ENCODE peak calls at places on chromosomes 2 and 18, in seven cellular contexts. X, V, I, U, O, P and M are unnamed samples.

GRCh38 chr2:9212661-9213411 is 6.2 kb downstream of the ASAP2 start:
- DNase-seq in X (no peak), V (peak), I (no peak), U (no peak), O (no peak), P (no peak), M (no peak)

GRCh38 chr2:216590780-216591179 is 42.4 kb upstream of the IGFBP2 start:
- DNase-seq in X (peak), V (no peak), I (peak), U (no peak), O (no peak), P (peak), M (no peak)

GRCh38 chr2:118121101-118121500 is 32.8 kb downstream of the INSIG2 start:
- DNase-seq in X (no peak), V (no peak), I (no peak), U (no peak), O (no peak), P (peak), M (no peak)

GRCh38 chr2:219178377-219179175 is 501 bp downstream of the RETREG2 start:
- DNase-seq in X (peak), V (peak), I (peak), U (peak), O (peak), P (no peak), M (peak)

GRCh38 chr2:69628325-69629038 is 15.1 kb downstream of the AAK1 start:
- DNase-seq in X (no peak), V (no peak), I (no peak), U (no peak), O (no peak), P (no peak), M (peak)

GRCh38 chr2:29841386-29842004 is 79.9 kb downstream of the ALK start:
- DNase-seq in X (peak), V (peak), I (peak), U (peak), O (peak), P (peak), M (peak)

GRCh38 chr2:205683179-205683978 is 1.1 kb downstream of the NRP2 start:
- DNase-seq in X (peak), V (no peak), I (peak), U (no peak), O (peak), P (peak), M (no peak)

GRCh38 chr18:28153485-28154065 is 23.4 kb downstream of the CDH2 start:
- DNase-seq in X (no peak), V (no peak), I (no peak), U (no peak), O (no peak), P (peak), M (no peak)

GRCh38 chr2:224103603-224104002 is 64.5 kb upstream of the SERPINE2 start:
- DNase-seq in X (no peak), V (no peak), I (no peak), U (no peak), O (no peak), P (no peak), M (no peak)

GRCh38 chr2:210517169-210517693 is 39.2 kb upstream of the CPS1 start:
- DNase-seq in X (no peak), V (no peak), I (no peak), U (no peak), O (no peak), P (no peak), M (no peak)

GRCh38 chr18:50203801-50204604 is 9.1 kb upstream of the MYO5B start:
- DNase-seq in X (peak), V (peak), I (peak), U (peak), O (no peak), P (peak), M (no peak)

GRCh38 chr18:35241523-35241804 is 630 bp downstream of the ZNF397 start:
- DNase-seq in X (no peak), V (no peak), I (no peak), U (no peak), O (no peak), P (no peak), M (no peak)

GRCh38 chr2:46117379-46117778 is 179.8 kb upstream of the EPAS1 start:
- DNase-seq in X (peak), V (peak), I (peak), U (peak), O (peak), P (peak), M (no peak)